ENCODE peak calls at places on chromosome X, in six cellular contexts. U, K, P, Q, Y and O are unnamed samples.

GRCh38 chrX:153622661-153623309 is 23.8 kb upstream of the CCNQ start:
- DNase-seq in Y (no peak), K (no peak), U (no peak), P (no peak), Q (no peak), O (no peak)

GRCh38 chrX:112826020-112826419 is 14.6 kb downstream of the AMOT start:
- DNase-seq in Q (no peak), Y (no peak), K (no peak), P (no peak), U (no peak), O (no peak)

GRCh38 chrX:10090319-10090718 is 66.5 kb upstream of the CLCN4 start:
- DNase-seq in Y (no peak), U (no peak), K (no peak), P (no peak), Q (no peak), O (peak)

GRCh38 chrX:15214614-15215013 is 55.3 kb downstream of the ASB9 start:
- DNase-seq in Y (no peak), U (no peak), K (no peak), P (no peak), Q (no peak), O (no peak)

GRCh38 chrX:74009041-74009440 is 294.9 kb upstream of the ZCCHC13 start:
- DNase-seq in P (no peak), U (no peak), Q (no peak), K (no peak), Y (no peak), O (no peak)

GRCh38 chrX:119694601-119695534 is 1.9 kb upstream of the SEPTIN6 start:
- DNase-seq in U (no peak), P (no peak), Q (no peak), K (no peak), Y (no peak), O (no peak)

GRCh38 chrX:95383778-95384177 is 1300.9 kb upstream of the DIAPH2 start:
- DNase-seq in U (no peak), Q (no peak), K (no peak), P (no peak), Y (no peak), O (no peak)

GRCh38 chrX:45622538-45622937 is 421.9 kb upstream of the DIPK2B start:
- DNase-seq in K (no peak), U (no peak), Q (peak), P (no peak), Y (peak), O (peak)

GRCh38 chrX:30643313-30643821 is 9.9 kb upstream of the GK start:
- DNase-seq in Q (peak), K (no peak), Y (peak), P (no peak), U (no peak), O (peak)

GRCh38 chrX:37685452-37686347 is at the start of gene XK:
- DNase-seq in K (peak), Q (peak), P (peak), U (peak), Y (no peak), O (peak)

GRCh38 chrX:50700921-50701320 is 113.1 kb downstream of the SHROOM4 start:
- DNase-seq in U (no peak), K (no peak), Y (no peak), P (no peak), Q (no peak), O (no peak)

GRCh38 chrX:23497919-23498318 is 163.3 kb downstream of the PTCHD1 start:
- DNase-seq in K (no peak), Q (no peak), U (no peak), P (no peak), Y (no peak), O (no peak)

GRCh38 chrX:36407886-36408285 is 488.4 kb downstream of the CFAP47 start:
- DNase-seq in P (no peak), Q (no peak), K (no peak), Y (no peak), U (no peak), O (no peak)

GRCh38 chrX:41923925-41924693 is 755 bp upstream of the CASK start:
- DNase-seq in P (peak), Q (peak), K (no peak), U (no peak), Y (no peak), O (peak)

GRCh38 chrX:19446397-19446796 is 68.9 kb downstream of the MAP3K15 start:
- DNase-seq in P (no peak), Y (no peak), U (no peak), Q (no peak), K (no peak), O (no peak)

GRCh38 chrX:1384738-1385250 is 7.1 kb downstream of the SLC25A6 start:
- DNase-seq in U (peak), P (no peak), Y (no peak), K (no peak), Q (no peak), O (no peak)

GRCh38 chrX:75151828-75152592 is 4.1 kb downstream of the ABCB7 start:
- DNase-seq in Q (no peak), U (no peak), Y (no peak), P (no peak), K (no peak), O (peak)

GRCh38 chrX:135591871-135592270 is 71.4 kb downstream of the INTS6L start:
- DNase-seq in U (no peak), P (no peak), Y (no peak), K (no peak), Q (no peak), O (no peak)

GRCh38 chrX:19805054-19805690 is 82.2 kb downstream of the SH3KBP1 start:
- DNase-seq in P (no peak), U (no peak), Q (no peak), K (no peak), Y (no peak), O (no peak)

GRCh38 chrX:16213970-16214369 is 46.7 kb downstream of the MAGEB17 start:
- DNase-seq in U (no peak), Y (no peak), Q (peak), K (no peak), P (no peak), O (no peak)

GRCh38 chrX:45129055-45129454 is 71.6 kb downstream of the DIPK2B start:
- DNase-seq in Y (no peak), Q (no peak), K (no peak), P (no peak), U (no peak), O (no peak)

GRCh38 chrX:110442631-110443030 is 84.0 kb downstream of the RTL9 start:
- DNase-seq in U (no peak), Q (peak), P (peak), K (peak), Y (no peak), O (peak)
- TF ChIP-seq CTCF in U (peak), Q (peak), P (peak), K (peak), Y (peak), O (peak)

GRCh38 chrX:100850317-100850716 is 23.8 kb downstream of the NOX1 start:
- DNase-seq in U (no peak), P (peak), Y (no peak), Q (no peak), K (no peak), O (no peak)
- TF ChIP-seq CTCF in U (no peak), P (no peak), Y (no peak), Q (no peak), K (no peak), O (no peak)

GRCh38 chrX:71623105-71623450 is 4.8 kb upstream of the CXCR3 start:
- DNase-seq in Q (no peak), U (no peak), K (no peak), P (no peak), Y (no peak), O (no peak)

GRCh38 chrX:71625471-71625870 is 7.2 kb upstream of the CXCR3 start:
- DNase-seq in Y (no peak), Q (no peak), U (no peak), K (no peak), P (no peak), O (no peak)

GRCh38 chrX:71621644-71622346 is 3.5 kb upstream of the CXCR3 start:
- DNase-seq in Y (no peak), P (no peak), Q (peak), U (no peak), K (no peak), O (peak)

GRCh38 chrX:71623714-71624113 is 5.4 kb upstream of the CXCR3 start:
- DNase-seq in K (no peak), Q (no peak), U (no peak), P (peak), Y (no peak), O (no peak)

GRCh38 chrX:71622347-71623104 is 4.2 kb upstream of the CXCR3 start:
- DNase-seq in Q (peak), Y (peak), K (peak), P (peak), U (peak), O (peak)
- TF ChIP-seq CTCF in Q (peak), Y (peak), K (no peak), P (peak), U (no peak), O (peak)

DNA sequence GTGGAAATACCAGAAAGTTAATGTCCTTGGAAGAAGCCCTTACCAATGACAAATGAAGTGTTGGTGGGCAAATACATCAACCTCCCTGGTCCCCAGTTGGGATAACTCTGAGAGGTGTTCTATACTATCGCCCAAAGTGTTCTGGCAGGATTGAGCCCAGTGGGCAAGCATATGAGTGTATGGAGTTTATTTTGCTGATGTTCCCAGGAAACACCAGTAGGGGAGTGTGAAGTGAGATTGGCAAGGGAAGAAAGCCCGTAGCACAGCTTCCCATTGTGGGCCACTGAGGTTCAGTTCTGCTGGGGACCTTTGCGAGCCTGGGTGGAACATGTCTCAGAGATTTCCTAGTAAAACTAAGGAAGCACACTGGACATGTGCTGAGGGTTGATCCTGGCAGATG is 65.1 kb downstream of the ARHGAP6 start:
- DNase-seq in Q (no peak), K (no peak), Y (no peak), U (no peak), P (no peak), O (no peak)
- TF ChIP-seq CTCF in Q (no peak), K (no peak), Y (no peak), U (no peak), P (no peak), O (no peak)

GRCh38 chrX:101759000-101759399 is 99.3 kb upstream of the ARMCX2 start:
- DNase-seq in K (peak), P (peak), Y (peak), U (no peak), Q (peak), O (peak)

GRCh38 chrX:101764538-101764937 is 104.9 kb upstream of the ARMCX2 start:
- DNase-seq in K (no peak), P (no peak), Y (no peak), U (no peak), Q (no peak), O (no peak)
- TF ChIP-seq CTCF in K (no peak), P (no peak), Y (no peak), U (no peak), Q (no peak), O (no peak)

DNA sequence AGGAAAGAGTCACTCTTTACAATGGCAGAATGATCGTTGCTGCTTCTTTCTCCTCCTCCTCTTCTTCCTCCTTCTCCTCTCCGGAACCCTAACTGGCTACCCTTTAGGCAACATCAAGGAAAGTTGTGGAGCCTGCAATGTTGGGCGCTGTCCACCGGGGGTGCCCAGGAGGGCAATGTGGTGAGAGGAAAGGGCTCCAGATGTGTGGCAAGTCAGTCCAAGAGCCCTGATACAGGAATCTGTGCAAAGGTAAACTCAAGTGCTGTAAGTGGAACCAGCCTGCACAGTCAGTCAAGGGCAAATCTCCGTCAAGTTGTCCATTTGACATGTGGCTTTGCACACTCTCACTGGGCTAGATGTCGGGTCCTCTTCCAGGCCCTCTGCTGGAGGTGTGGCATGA is 2.8 kb downstream of the RTL5 start:
- DNase-seq in U (no peak), Y (no peak), K (no peak), P (no peak), Q (no peak), O (peak)
- TF ChIP-seq CTCF in U (peak), Y (peak), K (peak), P (peak), Q (peak), O (peak)

GRCh38 chrX:132631579-132632232 is 142.9 kb upstream of the MBNL3 start:
- DNase-seq in K (peak), Q (peak), Y (no peak), P (peak), U (no peak), O (peak)

GRCh38 chrX:132634521-132634920 is 145.7 kb upstream of the MBNL3 start:
- DNase-seq in Y (no peak), U (no peak), Q (no peak), K (no peak), P (no peak), O (no peak)

GRCh38 chrX:132638313-132638712 is 149.5 kb upstream of the MBNL3 start:
- DNase-seq in Y (no peak), P (no peak), Q (no peak), U (no peak), K (no peak), O (no peak)

GRCh38 chrX:132636080-132636479 is 147.2 kb upstream of the MBNL3 start:
- DNase-seq in Y (no peak), U (no peak), K (no peak), P (no peak), Q (peak), O (peak)
- TF ChIP-seq CTCF in Y (peak), U (no peak), K (no peak), P (no peak), Q (no peak), O (no peak)

DNA sequence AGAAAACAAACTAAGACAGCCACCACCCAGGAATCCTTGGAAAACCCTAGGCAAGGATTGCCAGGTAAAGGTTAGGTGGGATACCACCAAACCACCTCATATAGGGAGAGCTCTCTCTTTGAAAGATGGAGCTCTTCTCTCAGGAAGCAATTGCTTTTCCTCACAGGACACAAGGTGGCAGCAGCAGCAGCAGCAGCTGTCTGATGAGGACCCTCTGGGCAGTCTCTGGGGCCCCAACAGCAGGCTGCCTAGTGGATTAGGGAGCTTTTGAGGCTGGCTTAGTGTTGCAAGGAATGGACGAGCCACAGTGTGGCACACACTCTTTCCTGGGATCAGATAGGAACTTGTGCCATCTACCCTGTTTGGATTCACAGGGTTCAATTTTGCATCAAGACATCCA is 41.4 kb upstream of the CHRDL1 start:
- DNase-seq in P (peak), Q (no peak), U (no peak), Y (no peak), K (peak), O (no peak)
- TF ChIP-seq CTCF in P (no peak), Q (no peak), U (no peak), Y (no peak), K (peak), O (no peak)

GRCh38 chrX:13053171-13053570 is 8.8 kb upstream of the FAM9C start:
- DNase-seq in Q (no peak), Y (no peak), K (no peak), U (no peak), P (no peak), O (no peak)

GRCh38 chrX:13059269-13059668 is 14.8 kb upstream of the FAM9C start:
- DNase-seq in K (no peak), Q (no peak), U (no peak), P (no peak), Y (no peak), O (no peak)

GRCh38 chrX:13051529-13052172 is 7.2 kb upstream of the FAM9C start:
- DNase-seq in K (no peak), P (no peak), U (no peak), Q (peak), Y (no peak), O (peak)

GRCh38 chrX:13051167-13051528 is 6.7 kb upstream of the FAM9C start:
- DNase-seq in Q (no peak), Y (no peak), K (no peak), P (no peak), U (no peak), O (no peak)

GRCh38 chrX:13055486-13055885 is 11.1 kb upstream of the FAM9C start:
- DNase-seq in K (no peak), U (no peak), Y (no peak), P (no peak), Q (no peak), O (no peak)
- TF ChIP-seq CTCF in K (no peak), U (no peak), Y (no peak), P (no peak), Q (no peak), O (no peak)